ENCODE peak calls at places on chromosomes 1 and 21, in five cellular contexts. Q is H4, K is GM03348, F is SW 1271, D is fibroblast of mammary gland. G is an unnamed sample.

GRCh38 chr1:211424018-211424417 is 67.9 kb downstream of the RD3 start:
- DNase-seq in Q (no peak), D (no peak), K (no peak), F (no peak), G (no peak)

GRCh38 chr1:165303415-165303814 is 53.1 kb downstream of the LMX1A start:
- DNase-seq in F (no peak), Q (no peak), K (no peak), D (peak), G (no peak)

GRCh38 chr1:46527474-46528296 is 23.8 kb downstream of the KNCN start:
- DNase-seq in F (peak), Q (peak), D (peak), K (peak), G (peak)

GRCh38 chr1:181594553-181594952 is 111.2 kb downstream of the CACNA1E start:
- DNase-seq in Q (no peak), F (no peak), K (no peak), D (no peak), G (no peak)

GRCh38 chr1:32247983-32248889 is 1.2 kb downstream of the FAM167B start:
- DNase-seq in K (peak), Q (no peak), F (no peak), D (peak), G (peak)

GRCh38 chr1:41048540-41048939 is 27.0 kb upstream of the SLFNL1 start:
- DNase-seq in K (no peak), D (no peak), F (no peak), Q (no peak), G (peak)

GRCh38 chr1:24558902-24559791 is 3.3 kb downstream of the NCMAP start:
- DNase-seq in D (peak), F (peak), K (peak), Q (peak), G (no peak)

GRCh38 chr1:201138311-201138840 is 11.4 kb upstream of the ASCL5 start:
- DNase-seq in K (no peak), D (no peak), Q (no peak), F (no peak), G (no peak)

GRCh38 chr1:56970280-56970679 is 4.5 kb upstream of the C8B start:
- DNase-seq in D (no peak), Q (no peak), F (no peak), K (no peak), G (no peak)

GRCh38 chr1:6024376-6024775 is 21.3 kb upstream of the KCNAB2 start:
- DNase-seq in Q (no peak), D (no peak), F (no peak), K (no peak), G (no peak)

GRCh38 chr1:221525749-221526148 is 216.1 kb downstream of the DUSP10 start:
- DNase-seq in D (no peak), Q (no peak), K (no peak), F (no peak), G (no peak)

GRCh38 chr1:228904222-228904621 is 168.9 kb downstream of the RHOU start:
- DNase-seq in K (no peak), D (no peak), Q (no peak), F (no peak), G (no peak)

GRCh38 chr1:98049370-98050115 is 128.7 kb upstream of the DPYD start:
- DNase-seq in F (no peak), Q (no peak), K (peak), D (no peak), G (no peak)

GRCh38 chr21:25456672-25457071 is 150.6 kb downstream of the MRPL39 start:
- DNase-seq in Q (no peak), F (no peak), K (no peak), D (no peak), G (no peak)

GRCh38 chr1:59057801-59058200 is 239.1 kb upstream of the FGGY start:
- DNase-seq in D (peak), K (no peak), Q (no peak), F (no peak), G (no peak)

GRCh38 chr1:6475381-6476133 is 9.6 kb upstream of the TNFRSF25 start:
- DNase-seq in F (peak), Q (no peak), K (peak), D (peak), G (peak)

GRCh38 chr1:64515427-64515826 is 45.5 kb downstream of the CACHD1 start:
- DNase-seq in F (no peak), K (peak), D (peak), Q (peak), G (no peak)

GRCh38 chr1:10686404-10687040 is 109.9 kb downstream of the CASZ1 start:
- DNase-seq in Q (no peak), D (no peak), F (no peak), K (no peak), G (no peak)

GRCh38 chr1:94248956-94249688 is 11.7 kb upstream of the ARHGAP29 start:
- DNase-seq in K (no peak), F (no peak), Q (no peak), D (peak), G (no peak)

GRCh38 chr1:32521165-32521564 is 18.1 kb upstream of the ZBTB8A start:
- DNase-seq in D (no peak), Q (peak), F (no peak), K (no peak), G (peak)

GRCh38 chr1:37474051-37474696 is at the start of gene ZC3H12A:
- DNase-seq in K (peak), F (peak), Q (peak), D (peak), G (peak)

GRCh38 chr1:7250826-7251800 is 465.9 kb downstream of the CAMTA1 start:
- DNase-seq in K (no peak), Q (no peak), F (no peak), D (no peak), G (no peak)

GRCh38 chr1:183301239-183301638 is 115.2 kb downstream of the LAMC2 start:
- DNase-seq in D (no peak), F (no peak), Q (no peak), K (no peak), G (no peak)

GRCh38 chr1:166703141-166703540 is 136.1 kb upstream of the POGK start:
- DNase-seq in K (no peak), F (no peak), Q (no peak), D (no peak), G (no peak)

GRCh38 chr1:15885701-15886612 is 38.5 kb downstream of the SPEN start:
- DNase-seq in Q (peak), D (peak), K (peak), F (peak), G (peak)

GRCh38 chr1:39255212-39255611 is 50.7 kb downstream of the MACF1 start:
- DNase-seq in K (peak), Q (no peak), F (peak), D (no peak), G (no peak)

GRCh38 chr1:114979278-114979891 is 50.2 kb upstream of the TSHB start:
- DNase-seq in D (peak), F (peak), K (peak), Q (peak), G (peak)

GRCh38 chr1:966135-966602 is at the start of gene PLEKHN1:
- DNase-seq in F (peak), Q (peak), K (peak), D (peak), G (peak)

G was measured in K562.